ENCODE peak calls at places on chromosomes 5 and 9, in eight cellular contexts. F is iPS-NIHi11; M is activated CD4-positive, alpha-beta T cell treated with anti-CD3 and anti-CD28 coated beads, Interleukin-2, amount 50 U/mL, for 48 hours; W is HL-60; E is RWPE1; K is A172; L is neural progenitor cell; I is NCI-H1092. O is an unnamed sample.

GRCh38 chr5:174459832-174460448 is 264.4 kb upstream of the MSX2 start:
- DNase-seq in F (no peak), M (no peak), W (no peak), E (no peak), K (peak; percentile 62), L (no peak), I (no peak), O (peak; percentile 40)

GRCh38 chr9:83066771-83067170 is 3.8 kb upstream of the RASEF start:
- DNase-seq in F (no peak), M (no peak), W (no peak), E (peak; percentile 69), K (peak; percentile 80), L (no peak), I (no peak), O (peak; percentile 75)

GRCh38 chr9:130414910-130415746 is 29.6 kb upstream of the ASS1 start:
- DNase-seq in F (no peak), M (no peak), W (no peak), E (no peak), K (no peak), L (no peak), I (no peak), O (no peak)

GRCh38 chr5:150612405-150612804 is 28.1 kb upstream of the SYNPO start:
- DNase-seq in F (no peak), M (no peak), W (no peak), E (no peak), K (no peak), L (no peak), I (no peak), O (no peak)

GRCh38 chr9:72960446-72960845 is 7.6 kb upstream of the ALDH1A1 start:
- DNase-seq in F (no peak), M (no peak), W (no peak), E (peak; percentile 30), K (no peak), L (no peak), I (no peak), O (no peak)

GRCh38 chr9:89022902-89023301 is 31.6 kb downstream of the S1PR3 start:
- DNase-seq in F (no peak), M (no peak), W (no peak), E (no peak), K (peak; percentile 41), L (no peak), I (no peak), O (no peak)

GRCh38 chr5:18744441-18744840 is 1110.2 kb downstream of the TAF11L14 start:
- DNase-seq in F (no peak), M (peak; percentile 9), W (no peak), E (no peak), K (peak; percentile 18), L (no peak), I (no peak), O (no peak)

GRCh38 chr5:81023261-81024015 is 63.3 kb downstream of the RASGRF2 start:
- DNase-seq in F (no peak), M (no peak), W (no peak), E (no peak), K (no peak), L (no peak), I (no peak), O (no peak)

GRCh38 chr5:72377920-72378635 is 57.9 kb downstream of the PTCD2 start:
- DNase-seq in F (no peak), M (no peak), W (no peak), E (no peak), K (no peak), L (peak; percentile 32), I (no peak), O (no peak)

GRCh38 chr5:102090770-102091169 is 205.3 kb downstream of the SLCO4C1 start:
- DNase-seq in F (peak; percentile 60), M (no peak), W (no peak), E (no peak), K (peak; percentile 40), L (peak; percentile 80), I (peak; percentile 6), O (peak; percentile 53)

GRCh38 chr5:153276151-153276550 is 214.3 kb upstream of the GRIA1 start:
- DNase-seq in F (peak; percentile 67), M (peak; percentile 6), W (peak; percentile 0), E (peak; percentile 69), K (peak; percentile 34), L (peak; percentile 82), I (no peak), O (peak; percentile 37)

GRCh38 chr5:132259061-132259851 is 1.8 kb downstream of the PDLIM4 start:
- DNase-seq in F (no peak), M (no peak), W (no peak), E (peak; percentile 72), K (no peak), L (peak; percentile 54), I (no peak), O (no peak)

GRCh38 chr9:133448487-133448972 is 11.2 kb upstream of the CACFD1 start:
- DNase-seq in F (no peak), M (no peak), W (no peak), E (no peak), K (no peak), L (no peak), I (no peak), O (no peak)

GRCh38 chr5:91357806-91358205 is 25.3 kb downstream of the ARRDC3 start:
- DNase-seq in F (no peak), M (no peak), W (no peak), E (no peak), K (no peak), L (no peak), I (no peak), O (no peak)

GRCh38 chr5:63131618-63132285 is 553.1 kb downstream of the LRRC70 start:
- DNase-seq in F (no peak), M (no peak), W (no peak), E (peak; percentile 29), K (peak; percentile 36), L (no peak), I (no peak), O (peak; percentile 86)

GRCh38 chr5:78509145-78509865 is 139.3 kb downstream of the LHFPL2 start:
- DNase-seq in F (no peak), M (no peak), W (no peak), E (no peak), K (no peak), L (no peak), I (no peak), O (no peak)

GRCh38 chr9:133515240-133515610 is 9.5 kb downstream of the MYMK start:
- DNase-seq in F (no peak), M (no peak), W (no peak), E (no peak), K (no peak), L (no peak), I (no peak), O (no peak)

O was measured in PC-3.